ENCODE peak calls at places on chromosomes 3 and 15, in nine cellular contexts. C is GM23338, I is PC-3, D is hepatocyte, O is neural progenitor cell, M is OCI-LY7, X is SK-N-SH, W is HCT116, V is MM.1S. A is an unnamed sample.
A peak's percentile ranks its signal among the peaks of the same experiment; 100 is the strongest.

GRCh38 chr3:185057829-185058228 is 95.0 kb downstream of the C3orf70 start:
- DNase-seq in C (no peak), I (no peak), D (no peak), O (no peak), M (no peak), X (no peak), W (no peak), V (no peak), A (no peak)

GRCh38 chr15:40295870-40296560 is 11.7 kb downstream of the PLCB2 start:
- DNase-seq in C (no peak), I (no peak), D (no peak), O (no peak), M (no peak), X (no peak), W (no peak), V (no peak), A (peak; percentile 16)

GRCh38 chr3:66276705-66277274 is 56.0 kb downstream of the SLC25A26 start:
- DNase-seq in C (peak; percentile 84), I (peak; percentile 66), D (peak; percentile 83), O (peak; percentile 74), M (peak; percentile 77), X (peak; percentile 46), W (peak; percentile 55), V (peak; percentile 48), A (peak; percentile 82)

GRCh38 chr3:16357191-16357590 is 92.2 kb downstream of the OXNAD1 start:
- DNase-seq in C (no peak), I (no peak), D (no peak), O (no peak), M (no peak), X (no peak), W (no peak), V (no peak), A (no peak)

GRCh38 chr3:111712294-111713180 is 117.4 kb upstream of the ZBED2 start:
- DNase-seq in C (no peak), I (no peak), D (no peak), O (peak; percentile 16), M (peak; percentile 71), X (peak; percentile 11), W (no peak), V (no peak), A (peak; percentile 84)

GRCh38 chr15:89613031-89613430 is 37.8 kb downstream of the TICRR start:
- DNase-seq in C (no peak), I (no peak), D (no peak), O (no peak), M (no peak), X (no peak), W (no peak), V (no peak), A (no peak)

GRCh38 chr3:103247459-103247858 is 812.6 kb downstream of the ZPLD1 start:
- DNase-seq in C (no peak), I (no peak), D (no peak), O (no peak), M (no peak), X (no peak), W (no peak), V (peak; percentile 6), A (no peak)

GRCh38 chr15:38029741-38030140 is 95.3 kb downstream of the TMCO5A start:
- DNase-seq in C (no peak), I (no peak), D (no peak), O (no peak), M (no peak), X (no peak), W (no peak), V (no peak), A (no peak)

GRCh38 chr3:59006791-59007517 is 42.9 kb downstream of the CFAP20DC start:
- DNase-seq in C (no peak), I (no peak), D (no peak), O (no peak), M (no peak), X (no peak), W (no peak), V (no peak), A (peak; percentile 62)

GRCh38 chr15:90638963-90639362 is 78.2 kb upstream of the BLM start:
- DNase-seq in C (no peak), I (no peak), D (no peak), O (no peak), M (no peak), X (no peak), W (no peak), V (no peak), A (no peak)

DNA sequence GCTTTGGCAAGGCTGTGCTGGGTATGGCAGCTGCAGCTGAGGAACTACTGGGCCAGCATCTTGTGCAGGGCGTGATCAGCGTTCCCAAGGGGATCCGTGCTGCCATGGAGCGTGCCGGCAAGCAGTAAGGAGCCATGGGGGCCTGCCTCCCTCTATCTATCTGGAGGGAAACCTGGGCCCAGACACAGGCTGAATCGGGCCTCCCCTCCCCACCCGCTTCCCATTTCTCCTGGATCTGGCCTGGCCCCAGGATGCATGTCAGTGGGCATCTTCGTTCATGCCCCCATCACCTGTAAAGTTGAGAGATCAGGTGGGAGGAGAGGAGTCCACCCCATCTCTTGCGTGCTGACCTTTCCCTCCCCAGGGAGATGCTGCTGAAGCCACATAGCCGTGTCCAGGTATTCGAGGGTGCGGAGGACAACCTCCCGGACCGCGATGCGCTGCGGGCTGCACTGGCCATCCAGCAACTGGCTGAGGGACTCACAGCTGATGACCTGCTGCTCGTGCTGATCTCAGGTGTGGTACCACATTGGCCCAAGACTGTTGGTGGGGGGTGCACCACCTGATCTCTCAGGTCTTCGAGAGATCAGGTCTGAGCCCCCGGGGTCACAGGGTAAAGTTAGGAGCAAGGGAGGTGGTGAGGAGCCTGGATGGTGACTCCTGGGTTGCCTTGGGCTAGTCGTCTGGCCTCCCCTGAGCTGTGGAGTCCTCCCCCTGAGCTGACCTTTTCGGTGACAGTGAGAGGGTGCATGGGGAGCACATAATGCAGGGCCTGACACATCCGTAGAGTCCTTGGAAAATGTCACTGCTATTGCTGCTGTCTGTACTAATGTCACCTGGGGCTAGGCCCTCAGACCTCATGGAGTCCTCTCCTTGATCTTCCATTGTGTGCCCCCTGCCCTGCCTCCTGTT is 3.2 kb downstream of the GLYCTK start:
- DNase-seq in C (no peak), I (no peak), D (no peak), O (no peak), M (no peak), X (no peak), W (no peak), V (no peak), A (no peak)
- TF ChIP-seq EZH2phosphoT487 in C (no peak), I (no peak), D (no peak), O (no peak), M (no peak), X (no peak), W (no peak), V (no peak), A (no peak)

GRCh38 chr15:60372756-60373155 is 25.0 kb downstream of the ANXA2 start:
- DNase-seq in C (no peak), I (peak; percentile 38), D (no peak), O (no peak), M (no peak), X (no peak), W (no peak), V (no peak), A (peak; percentile 45)
- H3K27ac ChIP-seq in C (no peak overlapping the region), I (peak overlapping the region; percentile 98), D (peak overlapping the region; percentile 91), O (no peak overlapping the region), M (no peak overlapping the region), X (peak overlapping the region; percentile 99), W (peak overlapping the region; percentile 93), V (no peak overlapping the region), A (peak overlapping the region; percentile 100)

GRCh38 chr3:194548346-194549321 is 61.8 kb upstream of the ATP13A3 start:
- DNase-seq in C (no peak), I (no peak), D (peak; percentile 19), O (no peak), M (no peak), X (no peak), W (no peak), V (no peak), A (no peak)
- TF ChIP-seq EZH2phosphoT487 in C (no peak), I (no peak), D (no peak), O (no peak), M (no peak), X (no peak), W (no peak), V (no peak), A (no peak)

GRCh38 chr15:101619615-101619865 is 32.6 kb downstream of the TM2D3 start:
- DNase-seq in C (no peak), I (no peak), D (no peak), O (no peak), M (no peak), X (no peak), W (no peak), V (no peak), A (no peak)

GRCh38 chr15:101621961-101622360 is 30.2 kb downstream of the TM2D3 start:
- DNase-seq in C (no peak), I (no peak), D (no peak), O (no peak), M (no peak), X (no peak), W (no peak), V (no peak), A (no peak)

GRCh38 chr15:101618056-101618455 is 34.1 kb downstream of the TM2D3 start:
- DNase-seq in C (no peak), I (no peak), D (no peak), O (no peak), M (no peak), X (no peak), W (no peak), V (no peak), A (no peak)

GRCh38 chr15:101618861-101619614 is 33.1 kb downstream of the TM2D3 start:
- DNase-seq in C (no peak), I (no peak), D (no peak), O (no peak), M (no peak), X (no peak), W (no peak), V (no peak), A (no peak)

GRCh38 chr15:101620645-101621044 is 31.5 kb downstream of the TM2D3 start:
- DNase-seq in C (no peak), I (no peak), D (no peak), O (no peak), M (no peak), X (no peak), W (no peak), V (peak; percentile 81), A (no peak)
- H3K27ac ChIP-seq in C (no peak overlapping the region), I (no peak overlapping the region), D (no peak overlapping the region), O (no peak overlapping the region), M (no peak overlapping the region), X (no peak overlapping the region), W (no peak overlapping the region), V (peak overlapping the region; percentile 76), A (no peak overlapping the region)

GRCh38 chr3:38229036-38229435 is 36.6 kb upstream of the SLC22A13 start:
- DNase-seq in C (no peak), I (no peak), D (no peak), O (no peak), M (no peak), X (no peak), W (no peak), V (no peak), A (peak; percentile 36)

GRCh38 chr3:38227989-38228388 is 37.6 kb upstream of the SLC22A13 start:
- DNase-seq in C (no peak), I (peak; percentile 41), D (no peak), O (no peak), M (no peak), X (no peak), W (no peak), V (no peak), A (peak; percentile 82)

GRCh38 chr3:38235466-38235865 is 30.1 kb upstream of the SLC22A13 start:
- DNase-seq in C (no peak), I (peak; percentile 44), D (no peak), O (no peak), M (no peak), X (no peak), W (no peak), V (no peak), A (peak; percentile 35)

GRCh38 chr3:38238416-38239008 is 27.1 kb upstream of the SLC22A13 start:
- DNase-seq in C (no peak), I (no peak), D (no peak), O (no peak), M (no peak), X (no peak), W (no peak), V (no peak), A (no peak)

GRCh38 chr3:38232701-38233100 is 32.9 kb upstream of the SLC22A13 start:
- DNase-seq in C (no peak), I (no peak), D (no peak), O (no peak), M (no peak), X (no peak), W (no peak), V (no peak), A (no peak)
- TF ChIP-seq EZH2phosphoT487 in C (no peak), I (no peak), D (no peak), O (no peak), M (no peak), X (no peak), W (no peak), V (no peak), A (no peak)